ENCODE peak calls at places on chromosomes 6 and 20, in five cellular contexts. N, O, I, B and W are unnamed samples.

GRCh38 chr6:32936247-32937152 is 4.3 kb downstream of the HLA-DMB start:
- DNase-seq in B (no peak), O (no peak), I (no peak), N (no peak), W (peak)

GRCh38 chr6:169921853-169922779 is 170.7 kb downstream of the ERMARD start:
- DNase-seq in B (no peak), O (no peak), I (no peak), N (no peak), W (peak)

GRCh38 chr6:44733868-44734267 is 346.4 kb downstream of the CDC5L start:
- DNase-seq in I (no peak), N (peak), B (no peak), O (no peak), W (peak)

GRCh38 chr6:158040051-158040803 is 58.6 kb downstream of the SYNJ2 start:
- DNase-seq in I (peak), O (no peak), N (no peak), B (peak), W (peak)

GRCh38 chr6:85416766-85417165 is 33.1 kb upstream of the NT5E start:
- DNase-seq in O (no peak), N (no peak), I (no peak), B (no peak), W (no peak)

GRCh38 chr6:8193541-8193940 is 91.2 kb upstream of the EEF1E1 start:
- DNase-seq in B (no peak), O (no peak), N (no peak), I (no peak), W (no peak)

GRCh38 chr6:34514593-34515472 is 41.3 kb downstream of the SPDEF start:
- DNase-seq in I (no peak), O (peak), B (no peak), N (no peak), W (peak)

GRCh38 chr20:8291873-8292272 is 159.8 kb downstream of the PLCB1 start:
- DNase-seq in I (no peak), N (no peak), O (no peak), B (no peak), W (no peak)

GRCh38 chr20:32155017-32155965 is 45.8 kb downstream of the TM9SF4 start:
- DNase-seq in N (peak), B (peak), I (peak), O (no peak), W (peak)

GRCh38 chr6:121639041-121639440 is 203.6 kb downstream of the GJA1 start:
- DNase-seq in B (no peak), O (no peak), N (no peak), I (no peak), W (no peak)

GRCh38 chr6:148967546-148967945 is 220.7 kb downstream of the UST start:
- DNase-seq in O (peak), B (no peak), I (no peak), N (no peak), W (no peak)

GRCh38 chr6:46794068-46794467 is 879 bp downstream of the MEP1A start:
- DNase-seq in I (no peak), N (no peak), O (no peak), B (no peak), W (no peak)

GRCh38 chr6:92050216-92050615 is 1369.1 kb downstream of the EPHA7 start:
- DNase-seq in I (no peak), O (no peak), N (no peak), B (no peak), W (no peak)

GRCh38 chr20:43545837-43546578 is 12.8 kb upstream of the SGK2 start:
- DNase-seq in O (no peak), N (no peak), B (no peak), I (no peak), W (no peak)